ENCODE peak calls at places on chromosome 12, in four cellular contexts. R is BE2C, O is endothelial cell, C is right lobe of liver. Q is an unnamed sample.

GRCh38 chr12:107492393-107493134 is 193.0 kb upstream of the PWP1 start:
- DNase-seq in R (no peak), O (no peak), C (no peak), Q (no peak)

GRCh38 chr12:124122722-124123121 is 149.7 kb downstream of the ZNF664 start:
- DNase-seq in R (no peak), O (no peak), C (no peak), Q (no peak)

GRCh38 chr12:106358410-106359241 is 1.1 kb downstream of the POLR3B start:
- DNase-seq in R (peak; percentile 10), O (no peak), C (peak; percentile 55), Q (no peak)

GRCh38 chr12:125436686-125437085 is 371.5 kb downstream of the AACS start:
- DNase-seq in R (no peak), O (no peak), C (no peak), Q (no peak)

GRCh38 chr12:110860833-110861291 is 14.1 kb downstream of the CCDC63 start:
- DNase-seq in R (no peak), O (no peak), C (no peak), Q (no peak)

GRCh38 chr12:31599053-31599452 is 8.1 kb upstream of the DENND5B start:
- DNase-seq in R (no peak), O (no peak), C (no peak), Q (no peak)

GRCh38 chr12:103806807-103807206 is 34.2 kb downstream of the NT5DC3 start:
- DNase-seq in R (no peak), O (no peak), C (peak; percentile 42), Q (no peak)

GRCh38 chr12:32946504-32947131 is 50.0 kb upstream of the PKP2 start:
- DNase-seq in R (no peak), O (no peak), C (no peak), Q (no peak)

GRCh38 chr12:46349253-46349652 is 23.3 kb downstream of the SLC38A2 start:
- DNase-seq in R (no peak), O (no peak), C (no peak), Q (no peak)

GRCh38 chr12:66129934-66130266 is 650 bp downstream of the LLPH start:
- DNase-seq in R (no peak), O (no peak), C (no peak), Q (no peak)

DNA sequence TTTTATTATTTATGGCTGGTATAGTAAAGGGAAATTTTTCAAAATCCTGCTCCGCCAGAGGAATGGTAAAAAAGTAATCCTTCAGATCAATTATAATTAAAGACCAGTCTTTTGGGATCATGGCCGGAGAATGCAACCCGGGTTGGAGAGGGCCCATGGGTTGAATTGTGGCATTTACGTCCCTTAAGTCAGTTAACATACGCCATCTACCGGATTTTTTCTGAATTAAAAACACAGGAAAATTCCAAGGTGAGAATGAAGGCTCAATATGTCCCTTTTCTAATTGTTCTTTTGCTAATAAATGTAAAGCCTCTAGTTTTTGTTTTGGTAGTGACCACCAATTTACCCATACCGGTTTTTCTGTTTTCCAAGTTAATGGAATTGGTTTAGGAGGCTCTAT is 602.8 kb downstream of the ALG10 start:
- DNase-seq in R (no peak), O (no peak), C (no peak), Q (no peak)
- TF ChIP-seq CTCF in R (peak; percentile 55), O (peak; percentile 17), C (peak; percentile 47), Q (peak; percentile 21)

GRCh38 chr12:8559676-8560075 is 19.0 kb upstream of the CLEC4E start:
- DNase-seq in R (no peak), O (no peak), C (no peak), Q (no peak)

GRCh38 chr12:8560986-8561385 is 20.3 kb upstream of the CLEC4E start:
- DNase-seq in R (no peak), O (no peak), C (no peak), Q (no peak)

GRCh38 chr12:8563383-8563782 is 22.7 kb upstream of the CLEC4E start:
- DNase-seq in R (no peak), O (no peak), C (no peak), Q (no peak)

GRCh38 chr12:8564656-8565055 is 24.0 kb upstream of the CLEC4E start:
- DNase-seq in R (peak; percentile 7), O (no peak), C (no peak), Q (no peak)

GRCh38 chr12:8562310-8562709 is 21.6 kb upstream of the CLEC4E start:
- DNase-seq in R (peak; percentile 32), O (no peak), C (no peak), Q (no peak)
- TF ChIP-seq CTCF in R (peak; percentile 68), O (no peak), C (no peak), Q (no peak)

DNA sequence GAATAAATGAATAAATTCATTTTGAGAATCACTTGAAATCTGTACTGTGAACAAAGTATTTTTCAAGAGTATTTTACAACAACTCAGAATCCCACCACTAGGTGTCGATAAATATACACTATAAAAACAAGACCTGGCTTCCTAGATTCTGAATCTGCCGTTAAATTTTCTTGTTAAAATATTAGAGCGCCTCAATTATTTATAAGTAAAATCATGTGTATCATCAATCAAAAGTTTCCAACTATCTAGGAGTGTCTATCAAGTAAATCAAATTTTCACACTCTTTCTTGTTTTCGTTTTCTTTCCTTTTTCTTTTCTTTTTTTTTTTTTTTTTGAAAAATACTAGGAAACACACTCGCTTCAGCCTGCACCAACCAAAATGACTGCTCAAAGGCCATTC is 179.2 kb upstream of the DCN start:
- DNase-seq in R (no peak), O (no peak), C (no peak), Q (no peak)
- TF ChIP-seq CTCF in R (peak; percentile 62), O (peak; percentile 84), C (peak; percentile 65), Q (peak; percentile 87)

GRCh38 chr12:52542785-52543318 is 10.1 kb downstream of the KRT71 start:
- DNase-seq in R (no peak), O (no peak), C (no peak), Q (no peak)

GRCh38 chr12:52543985-52544888 is 8.7 kb downstream of the KRT71 start:
- DNase-seq in R (no peak), O (no peak), C (no peak), Q (no peak)

GRCh38 chr12:52541709-52542108 is 11.2 kb downstream of the KRT71 start:
- DNase-seq in R (no peak), O (no peak), C (no peak), Q (no peak)

GRCh38 chr12:52542157-52542556 is 10.8 kb downstream of the KRT71 start:
- DNase-seq in R (no peak), O (no peak), C (no peak), Q (no peak)

DNA sequence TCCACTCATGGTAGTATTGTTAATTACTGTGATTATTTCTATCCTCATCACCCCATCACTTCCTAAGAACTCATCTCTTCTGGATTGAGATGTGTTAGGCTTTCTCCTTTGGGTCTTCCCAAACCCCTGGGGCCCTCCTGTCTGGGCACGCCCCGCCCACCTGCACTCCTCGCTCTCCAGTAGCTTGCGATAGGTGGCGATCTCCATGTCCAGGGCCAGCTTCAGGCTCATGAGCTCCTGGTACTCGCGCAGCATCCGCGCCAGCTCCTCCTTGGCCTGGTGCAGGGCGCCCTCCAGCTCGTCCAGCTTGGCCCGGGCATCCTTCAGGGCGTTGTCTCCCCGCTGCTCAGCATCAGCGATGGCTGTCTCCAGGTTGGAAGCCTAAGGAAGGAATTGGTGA is 6.8 kb downstream of the KRT71 start:
- DNase-seq in R (no peak), O (no peak), C (no peak), Q (no peak)
- TF ChIP-seq CTCF in R (no peak), O (no peak), C (no peak), Q (no peak)

DNA sequence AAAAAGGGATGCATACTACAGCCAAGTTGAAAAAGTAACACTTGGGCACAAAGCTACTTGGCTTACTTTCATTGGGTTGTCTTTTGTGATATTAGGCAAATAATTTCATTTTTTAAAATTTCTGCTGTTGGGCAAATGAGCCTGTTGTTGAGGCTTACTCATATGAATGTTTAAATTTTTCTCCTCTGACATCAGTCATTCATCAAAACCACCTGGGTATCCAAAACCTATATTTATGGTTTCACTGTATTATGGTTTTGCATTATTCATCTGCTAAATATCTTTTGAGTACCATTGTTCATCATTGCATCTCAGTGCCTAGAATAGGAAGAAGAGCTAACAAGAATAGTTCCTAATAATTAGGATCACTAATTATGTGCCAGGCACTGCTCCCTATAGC is 28.1 kb downstream of the DYRK2 start:
- DNase-seq in R (no peak), O (no peak), C (no peak), Q (no peak)
- TF ChIP-seq CTCF in R (no peak), O (no peak), C (no peak), Q (no peak)

GRCh38 chr12:9750276-9751203 is 10.2 kb downstream of the CD69 start:
- DNase-seq in R (peak; percentile 35), O (peak; percentile 54), C (no peak), Q (no peak)
- TF ChIP-seq CTCF in R (peak; percentile 86), O (peak; percentile 91), C (peak; percentile 89), Q (peak; percentile 87)

DNA sequence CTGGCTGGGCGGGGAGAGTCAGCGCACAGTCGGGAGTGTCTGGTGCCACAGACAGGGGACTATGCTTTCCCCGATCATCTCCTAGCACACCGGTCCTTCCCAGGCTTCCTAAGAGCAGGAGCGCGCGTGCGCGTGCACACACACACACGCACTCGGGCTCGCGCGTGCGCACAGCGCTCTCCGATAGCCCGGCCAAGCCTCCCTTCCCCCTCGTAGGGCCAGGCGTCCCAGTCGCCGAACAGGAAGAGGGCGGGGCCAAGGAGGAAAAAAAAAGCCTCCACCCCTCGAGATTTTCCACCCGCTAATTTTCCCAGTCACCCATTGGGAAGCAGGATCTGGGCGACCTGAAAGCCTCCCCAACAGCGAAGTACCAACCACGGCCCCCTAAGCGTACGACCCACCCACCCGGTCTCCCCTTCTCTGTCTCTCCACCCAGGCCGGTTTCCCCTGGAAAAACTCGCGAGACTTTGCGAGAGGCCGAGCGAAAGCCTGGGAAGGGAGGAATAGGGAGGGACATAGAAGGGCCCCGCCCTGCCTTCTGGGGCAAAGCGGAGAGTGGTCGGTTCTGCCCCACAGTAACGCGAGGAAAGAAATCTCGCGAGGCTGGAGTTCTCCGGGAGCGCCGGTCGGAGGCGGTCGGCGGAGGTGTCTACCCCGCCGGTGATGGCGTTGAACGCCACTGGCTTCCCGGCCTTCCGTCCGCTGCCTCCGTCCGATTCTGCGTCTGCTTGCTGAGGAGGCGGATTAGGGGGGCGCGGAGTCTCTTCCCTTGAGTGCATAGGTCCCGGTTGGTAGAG is at the start of the genes FGFR1OP2 and INTS13:
- DNase-seq in R (peak; percentile 99), O (peak; percentile 99), C (peak; percentile 99), Q (peak; percentile 99)
- TF ChIP-seq CTCF in R (no peak), O (no peak), C (no peak), Q (no peak)

Q was measured in glutamatergic neuron.